ENCODE peak calls at places on chromosome 15, in eight cellular contexts. B is cardiac muscle cell; R is heart right ventricle; P is BE2C; J is stomach; U is adrenal gland; M is effector memory CD4-positive, alpha-beta T cell; K is thoracic aorta. C is an unnamed sample.

GRCh38 chr15:41573396-41573795 is 14.4 kb downstream of the TYRO3 start:
- DNase-seq in R (no peak), K (no peak), J (no peak), U (no peak), P (no peak), B (no peak), M (no peak), C (no peak)

GRCh38 chr15:83516935-83517334 is 69.8 kb downstream of the SH3GL3 start:
- DNase-seq in K (no peak), B (peak; percentile 7), R (no peak), J (no peak), P (no peak), U (no peak), M (no peak), C (no peak)

GRCh38 chr15:45234562-45235235 is 17.3 kb upstream of the SLC28A2 start:
- DNase-seq in B (no peak), U (no peak), M (no peak), J (no peak), K (no peak), P (no peak), R (no peak), C (no peak)

GRCh38 chr15:89457086-89457485 is 39.3 kb downstream of the RHCG start:
- DNase-seq in R (no peak), B (peak; percentile 25), M (no peak), J (no peak), U (no peak), P (peak; percentile 36), K (no peak), C (no peak)

GRCh38 chr15:40285151-40285898 is 2.5 kb upstream of the ANKRD63 start:
- DNase-seq in M (no peak), J (no peak), P (no peak), R (no peak), B (peak; percentile 18), U (no peak), K (no peak), C (no peak)

GRCh38 chr15:62138124-62138523 is 27.0 kb downstream of the C2CD4B start:
- DNase-seq in K (no peak), U (no peak), M (no peak), B (peak; percentile 91), P (no peak), J (no peak), R (no peak), C (no peak)

GRCh38 chr15:34841220-34841841 is 46.0 kb upstream of the ACTC1 start:
- DNase-seq in B (no peak), K (no peak), M (no peak), P (no peak), R (no peak), U (no peak), J (no peak), C (no peak)

GRCh38 chr15:39596358-39597051 is 15.6 kb downstream of the THBS1 start:
- DNase-seq in P (no peak), M (no peak), K (no peak), U (no peak), J (no peak), R (no peak), B (peak; percentile 34), C (no peak)

GRCh38 chr15:42986693-42987342 is 66.2 kb upstream of the TTBK2 start:
- DNase-seq in R (no peak), J (no peak), K (no peak), M (no peak), B (no peak), U (no peak), P (no peak), C (no peak)

GRCh38 chr15:63010920-63011693 is 31.4 kb upstream of the TPM1 start:
- DNase-seq in P (no peak), J (no peak), R (no peak), K (no peak), U (no peak), M (no peak), B (no peak), C (no peak)

GRCh38 chr15:68441045-68441743 is 9.2 kb upstream of the ITGA11 start:
- DNase-seq in B (peak; percentile 44), J (no peak), R (no peak), P (no peak), K (no peak), U (no peak), M (no peak), C (no peak)

GRCh38 chr15:82880704-82881103 is 71.3 kb downstream of the WHAMM start:
- DNase-seq in U (no peak), K (no peak), J (no peak), B (no peak), M (no peak), P (no peak), R (no peak), C (no peak)

GRCh38 chr15:63528138-63528659 is 23.8 kb downstream of the USP3 start:
- DNase-seq in R (no peak), M (no peak), P (no peak), B (no peak), J (no peak), U (no peak), K (no peak), C (no peak)

GRCh38 chr15:31088672-31089360 is 12.7 kb downstream of the TRPM1 start:
- DNase-seq in P (no peak), R (no peak), J (no peak), M (no peak), U (no peak), B (no peak), K (no peak), C (no peak)

GRCh38 chr15:80031841-80032240 is 27.6 kb upstream of the ZFAND6 start:
- DNase-seq in K (no peak), R (no peak), U (no peak), J (no peak), P (no peak), M (no peak), B (no peak), C (no peak)

GRCh38 chr15:100726070-100726420 is 123.7 kb downstream of the ASB7 start:
- DNase-seq in B (no peak), K (no peak), U (no peak), J (no peak), M (no peak), P (no peak), R (no peak), C (no peak)

GRCh38 chr15:31296304-31297220 is 30.1 kb upstream of the KLF13 start:
- DNase-seq in B (no peak), R (no peak), P (no peak), J (peak; percentile 91), M (no peak), U (no peak), K (no peak), C (no peak)

GRCh38 chr15:52563499-52564060 is 5.2 kb downstream of the ARPP19 start:
- DNase-seq in M (no peak), J (no peak), B (no peak), K (no peak), R (no peak), P (no peak), U (no peak), C (no peak)
- H3K4me1 ChIP-seq in M (peaks cover 37% of the 10 kb centered on the region), J (peaks cover 42% of the 10 kb centered on the region), B (peaks cover 22% of the 10 kb centered on the region), K (peaks cover 63% of the 10 kb centered on the region), R (peaks cover 5% of the 10 kb centered on the region), P (peaks cover 12% of the 10 kb centered on the region), U (peaks cover 82% of the 10 kb centered on the region), C (peaks cover 52% of the 10 kb centered on the region)

DNA sequence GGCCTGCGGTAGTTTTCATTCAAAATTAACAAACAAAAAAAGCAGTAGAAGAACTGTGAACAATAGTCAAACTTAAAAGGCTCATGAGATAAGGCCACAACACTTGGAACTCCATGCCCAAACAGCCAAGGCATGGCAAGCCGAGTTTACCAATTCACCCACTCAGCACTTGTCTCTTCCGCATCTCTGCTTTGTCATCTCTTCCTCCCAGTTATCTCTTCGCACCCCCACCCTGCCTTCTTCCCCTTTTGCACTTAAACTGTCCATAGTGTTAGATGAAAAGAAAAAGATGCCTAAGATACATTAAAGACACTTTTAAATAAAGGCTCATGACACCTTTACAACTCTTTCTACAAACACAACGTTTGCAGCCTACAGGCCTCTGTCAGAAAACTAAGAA is 11.1 kb downstream of the TLE3 start:
- DNase-seq in B (no peak), K (no peak), M (no peak), U (no peak), P (no peak), J (no peak), R (no peak), C (no peak)
- H3K4me1 ChIP-seq in B (peaks cover 24% of the 10 kb centered on the region), K (peaks cover 16% of the 10 kb centered on the region), M (peaks cover 11% of the 10 kb centered on the region), U (peaks cover 9% of the 10 kb centered on the region), P (peaks cover 13% of the 10 kb centered on the region), J (peaks cover 75% of the 10 kb centered on the region), R (no peaks in the 10 kb centered on the region), C (peaks cover 25% of the 10 kb centered on the region)

DNA sequence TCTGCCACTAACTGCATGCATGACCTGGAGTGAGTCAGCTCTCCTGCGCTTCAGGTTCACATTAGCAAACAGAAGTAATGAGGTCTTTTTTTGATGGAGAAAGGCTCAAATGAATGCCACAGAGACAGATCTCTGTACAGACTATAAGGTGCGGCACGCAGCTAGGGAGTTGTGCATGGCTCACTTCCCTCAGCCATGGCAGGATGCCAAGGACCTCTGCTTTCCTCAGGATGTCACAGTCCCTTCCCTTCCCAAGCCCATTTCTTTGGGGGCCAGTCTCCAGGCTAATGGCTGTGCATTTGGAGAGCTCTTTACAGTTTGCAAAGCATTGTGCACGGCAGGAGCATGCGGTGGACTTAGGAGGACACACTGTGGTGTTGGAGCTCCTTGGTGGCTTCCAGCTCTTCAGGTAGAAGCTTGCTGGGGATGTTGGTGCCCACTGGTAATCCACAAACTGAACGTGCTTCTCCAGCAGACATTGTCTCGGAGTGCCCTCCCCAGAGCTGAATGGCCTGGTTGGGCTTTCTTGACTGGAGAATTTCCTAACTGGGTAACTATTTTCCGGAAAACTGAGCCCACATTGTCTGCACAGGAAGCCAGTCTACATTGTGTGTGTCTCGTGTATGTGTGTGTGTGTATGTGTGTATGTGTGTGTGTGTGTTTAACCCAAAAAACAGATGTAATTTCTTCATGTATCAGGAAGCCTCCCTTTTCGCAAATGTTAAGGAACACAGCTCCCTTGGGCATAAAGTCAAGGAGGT is 172.5 kb upstream of the TLE3 start:
- DNase-seq in J (no peak), K (no peak), P (peak; percentile 76), M (no peak), U (peak; percentile 60), R (peak; percentile 47), B (peak; percentile 72), C (no peak)
- H3K4me1 ChIP-seq in J (peaks cover 45% of the 10 kb centered on the region), K (peaks cover 39% of the 10 kb centered on the region), P (peaks cover 64% of the 10 kb centered on the region), M (no peaks in the 10 kb centered on the region), U (peaks cover 35% of the 10 kb centered on the region), R (peaks cover 11% of the 10 kb centered on the region), B (peaks cover 9% of the 10 kb centered on the region), C (peaks cover 69% of the 10 kb centered on the region)

GRCh38 chr15:92910451-92910850 is 10.3 kb downstream of the CHD2 start:
- DNase-seq in K (no peak), J (no peak), B (no peak), P (no peak), M (no peak), U (no peak), R (no peak), C (no peak)

GRCh38 chr15:92914768-92915221 is 14.7 kb downstream of the CHD2 start:
- DNase-seq in R (no peak), J (no peak), P (no peak), K (no peak), U (no peak), M (no peak), B (no peak), C (no peak)

GRCh38 chr15:92915766-92916435 is 15.8 kb downstream of the CHD2 start:
- DNase-seq in P (no peak), R (no peak), M (no peak), B (no peak), K (no peak), U (peak; percentile 45), J (no peak), C (no peak)

GRCh38 chr15:92917606-92918407 is 17.7 kb downstream of the CHD2 start:
- DNase-seq in K (peak; percentile 94), M (peak; percentile 78), B (peak; percentile 97), R (peak; percentile 86), J (peak; percentile 99), U (peak; percentile 98), P (peak; percentile 91), C (peak; percentile 56)

GRCh38 chr15:92914103-92914499 is 14.0 kb downstream of the CHD2 start:
- DNase-seq in J (no peak), K (no peak), R (no peak), B (no peak), U (no peak), M (no peak), P (no peak), C (no peak)
- H3K4me1 ChIP-seq in J (peaks cover 91% of the 10 kb centered on the region), K (peaks cover 90% of the 10 kb centered on the region), R (peaks cover 9% of the 10 kb centered on the region), B (peaks cover 32% of the 10 kb centered on the region), U (peaks cover 82% of the 10 kb centered on the region), M (peaks cover 59% of the 10 kb centered on the region), P (peaks cover 12% of the 10 kb centered on the region), C (peaks cover 100% of the 10 kb centered on the region)

C was measured in esophagus squamous epithelium.